ENCODE peak calls at places on chromosomes 1 and 21, in four cellular contexts. Q, A, U and G are unnamed samples.

GRCh38 chr1:184028854-184029623 is 8.5 kb downstream of the COLGALT2 start:
- DNase-seq in Q (no peak), A (no peak), U (peak), G (no peak)

GRCh38 chr21:45880097-45881068 is 101.2 kb upstream of the COL6A1 start:
- DNase-seq in Q (no peak), A (peak), U (no peak), G (peak)

GRCh38 chr1:111643097-111643496 is 23.5 kb downstream of the RAP1A start:
- DNase-seq in Q (no peak), A (no peak), U (no peak), G (no peak)

GRCh38 chr1:60234761-60235160 is 161.2 kb upstream of the C1orf87 start:
- DNase-seq in Q (no peak), A (no peak), U (no peak), G (no peak)

GRCh38 chr21:28336299-28336698 is 656.4 kb downstream of the LTN1 start:
- DNase-seq in Q (no peak), A (peak), U (no peak), G (no peak)

GRCh38 chr1:181416268-181416855 is 67.0 kb upstream of the CACNA1E start:
- DNase-seq in Q (no peak), A (no peak), U (no peak), G (no peak)

GRCh38 chr1:214570442-214570841 is 19.0 kb upstream of the PTPN14 start:
- DNase-seq in Q (no peak), A (peak), U (no peak), G (no peak)

GRCh38 chr1:223831755-223832636 is 13.8 kb downstream of the TP53BP2 start:
- DNase-seq in Q (no peak), A (peak), U (no peak), G (no peak)

GRCh38 chr1:5223266-5223665 is 568.9 kb downstream of the AJAP1 start:
- DNase-seq in Q (no peak), A (no peak), U (no peak), G (no peak)

GRCh38 chr21:40512590-40512989 is 334.4 kb downstream of the DSCAM start:
- DNase-seq in Q (no peak), A (no peak), U (no peak), G (no peak)

GRCh38 chr1:237851209-237851845 is 39.4 kb downstream of the ZP4 start:
- DNase-seq in Q (no peak), A (peak), U (no peak), G (peak)

GRCh38 chr1:23691499-23692307 is at the start of gene RPL11:
- DNase-seq in Q (peak), A (peak), U (peak), G (peak)
- TF ChIP-seq POLR2A in Q (peak), A (peak), U (peak), G (no peak)

DNA sequence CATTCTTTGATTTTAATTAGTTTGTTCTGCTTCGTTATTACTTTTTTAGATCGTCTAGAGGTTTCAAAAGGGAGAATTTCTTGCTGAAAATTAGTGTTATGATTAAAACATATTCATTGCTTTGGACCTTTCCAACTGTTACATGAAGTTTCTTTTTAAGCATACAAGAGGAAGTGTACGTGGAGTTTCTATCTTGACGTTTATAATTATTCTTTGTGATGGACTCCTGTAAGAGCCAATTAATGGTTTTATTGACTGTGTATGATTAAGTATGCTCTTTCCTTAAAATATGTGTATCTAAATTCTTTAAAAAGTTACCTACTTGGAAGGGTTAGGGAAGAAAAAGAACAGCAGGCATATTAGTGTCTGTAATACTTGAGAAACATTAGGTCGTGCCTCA is 37.8 kb downstream of the SPEN start:
- DNase-seq in Q (no peak), A (no peak), U (no peak), G (no peak)
- H3K4me3 ChIP-seq in Q (no peak), A (no peak), U (no peak), G (no peak)

GRCh38 chr1:167947733-167948132 is 10.9 kb upstream of the MPC2 start:
- DNase-seq in Q (no peak), A (no peak), U (no peak), G (no peak)

GRCh38 chr1:167950569-167950968 is 13.7 kb upstream of the MPC2 start:
- DNase-seq in Q (no peak), A (no peak), U (no peak), G (no peak)

DNA sequence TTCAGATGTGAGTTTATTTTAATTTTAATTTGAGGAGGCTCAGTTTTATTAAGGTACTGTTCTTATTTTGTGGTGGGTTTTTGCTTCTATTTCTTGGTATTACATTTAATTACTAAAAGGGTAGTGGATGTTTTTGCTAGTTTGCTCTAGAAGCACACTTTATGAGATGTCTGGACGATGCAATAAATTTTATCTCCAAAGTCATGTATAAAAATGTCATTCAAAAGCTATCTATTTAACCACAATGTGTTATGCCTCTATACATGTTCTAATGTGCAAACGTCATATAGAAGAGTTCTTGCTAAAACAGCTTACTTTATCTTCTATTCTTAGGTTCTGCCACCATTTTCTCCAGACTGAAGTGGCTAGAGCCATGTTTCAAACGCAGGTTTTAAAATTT is 12.9 kb upstream of the MPC2 start:
- DNase-seq in Q (no peak), A (no peak), U (no peak), G (no peak)
- TF ChIP-seq CTCF in Q (no peak), A (no peak), U (no peak), G (no peak)

GRCh38 chr1:168225476-168226190 is at the start of gene SFT2D2:
- DNase-seq in Q (peak), A (peak), U (peak), G (peak)
- TF ChIP-seq POLR2A in Q (peak), A (peak), U (peak), G (peak)

GRCh38 chr1:28176492-28177470 is at the start of gene PTAFR:
- DNase-seq in Q (no peak), A (no peak), U (no peak), G (peak)
- H3K4me3 ChIP-seq in Q (peak), A (no peak), U (no peak), G (no peak)

DNA sequence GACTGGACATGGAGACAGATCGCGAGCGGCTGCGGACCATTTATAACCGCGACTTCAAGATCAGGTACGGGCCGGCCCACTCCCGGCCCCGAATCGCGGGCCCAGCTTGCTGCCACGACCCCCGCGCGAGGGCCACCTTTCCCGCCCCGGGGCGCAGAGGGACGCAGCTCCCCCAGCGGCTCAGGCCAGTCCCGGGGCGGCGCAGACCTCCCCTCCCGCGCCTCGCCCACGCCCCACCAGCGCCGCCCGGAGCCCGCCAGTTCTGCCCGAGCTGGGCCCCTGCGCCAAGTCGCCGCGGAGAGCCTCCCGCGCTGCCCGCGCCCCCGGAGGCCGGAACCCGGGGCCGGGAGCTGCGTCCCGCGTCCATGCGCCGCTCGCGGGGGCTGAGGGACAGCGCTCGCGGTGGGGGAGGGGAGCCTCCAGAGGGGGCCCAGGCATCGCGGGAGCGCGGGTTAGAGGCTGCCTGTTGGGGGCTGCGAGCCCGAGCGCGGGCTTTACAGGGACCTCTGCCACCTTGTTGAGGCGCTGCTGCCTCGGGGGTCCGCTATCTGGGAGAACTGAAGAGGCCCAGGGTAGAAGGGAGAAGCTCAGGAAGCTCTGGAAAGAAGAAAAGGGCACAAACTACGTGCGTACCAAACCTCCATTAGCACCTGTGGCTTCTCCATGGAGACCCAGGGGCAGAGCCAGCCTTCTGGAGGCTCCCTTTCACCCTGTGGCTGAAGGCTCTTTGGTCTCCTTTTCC is 698 bp downstream of the MOV10 start:
- DNase-seq in Q (no peak), A (peak), U (peak), G (peak)
- TF ChIP-seq CTCF in Q (no peak), A (peak), U (no peak), G (no peak)